ENCODE peak calls at places on chromosome 10, in five cellular contexts. O is cardiac muscle cell; E is adrenal gland; I is CD8-positive, alpha-beta memory T cell; J is aorta. X is an unnamed sample.
A peak's percentile ranks its signal among the peaks of the same experiment; 100 is the strongest.

GRCh38 chr10:80416401-80417098 is 8.2 kb downstream of the PRXL2A start:
- DNase-seq in O (peak; percentile 46), E (peak; percentile 64), I (no peak), J (no peak), X (no peak)

GRCh38 chr10:58371473-58371872 is 13.7 kb upstream of the TFAM start:
- DNase-seq in O (no peak), E (no peak), I (no peak), J (no peak), X (no peak)

GRCh38 chr10:33901166-33901565 is 566.7 kb upstream of the NRP1 start:
- DNase-seq in O (no peak), E (no peak), I (no peak), J (no peak), X (no peak)

GRCh38 chr10:114550756-114551290 is 107.3 kb downstream of the ABLIM1 start:
- DNase-seq in O (peak; percentile 65), E (peak; percentile 48), I (peak; percentile 39), J (no peak), X (no peak)

GRCh38 chr10:79385392-79385795 is 38.1 kb downstream of the PPIF start:
- DNase-seq in O (no peak), E (peak; percentile 38), I (no peak), J (no peak), X (no peak)

GRCh38 chr10:124545756-124546369 is 84.2 kb downstream of the LHPP start:
- DNase-seq in O (no peak), E (no peak), I (no peak), J (no peak), X (no peak)

GRCh38 chr10:132810807-132811700 is 25.1 kb upstream of the NKX6-2 start:
- DNase-seq in O (no peak), E (no peak), I (no peak), J (peak; percentile 68), X (no peak)

GRCh38 chr10:129433266-129433665 is 33.8 kb upstream of the MGMT start:
- DNase-seq in O (no peak), E (no peak), I (no peak), J (no peak), X (no peak)

GRCh38 chr10:62050941-62051433 is 149.5 kb downstream of the ARID5B start:
- DNase-seq in O (peak; percentile 16), E (peak; percentile 81), I (peak; percentile 23), J (peak; percentile 85), X (peak; percentile 87)

GRCh38 chr10:73858013-73858708 is 16.2 kb downstream of the CAMK2G start:
- DNase-seq in O (no peak), E (no peak), I (no peak), J (no peak), X (no peak)
- H3K4me1 ChIP-seq in O (no peaks in the 10 kb centered on the region), E (no peaks in the 10 kb centered on the region), I (peaks cover 50% of the 10 kb centered on the region), J (no peaks in the 10 kb centered on the region), X (peaks cover 52% of the 10 kb centered on the region)

DNA sequence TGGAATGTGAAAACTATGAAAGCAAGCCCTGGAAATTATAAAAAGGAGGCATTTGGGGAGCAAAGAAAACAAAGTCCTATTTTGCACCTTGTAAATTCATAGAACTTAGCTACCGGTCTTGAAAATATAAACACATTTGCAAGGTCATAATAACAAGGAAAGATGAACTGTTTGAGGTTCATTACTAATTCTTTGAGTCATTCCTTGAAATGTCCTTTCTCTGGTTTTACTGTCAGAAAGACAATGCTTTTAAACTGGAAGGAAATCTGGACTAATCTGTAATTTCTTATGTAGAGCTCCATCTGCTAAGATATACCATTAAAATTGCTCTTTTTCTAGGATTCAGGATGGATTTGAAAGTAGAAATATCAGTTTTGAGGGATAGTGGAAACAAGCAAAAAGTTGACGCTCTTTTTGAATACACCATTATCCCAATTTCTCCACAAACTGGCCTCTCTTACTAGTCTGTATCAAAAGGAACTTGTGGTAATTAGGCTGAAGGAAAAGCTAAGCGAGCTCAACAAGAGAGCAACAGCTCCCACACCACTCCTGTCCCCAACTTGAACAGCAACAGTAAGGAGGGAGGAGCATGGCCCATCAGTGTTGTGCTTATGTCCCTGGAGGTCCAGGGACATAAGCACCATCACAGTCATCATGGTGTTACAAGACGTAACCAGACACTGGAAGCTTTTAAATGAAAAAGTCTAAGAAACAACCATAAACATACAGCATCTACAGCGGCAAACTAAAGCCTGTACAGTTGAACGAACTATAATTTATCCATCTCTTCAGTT is 1.2 kb downstream of the ERLIN1 start:
- DNase-seq in O (peak; percentile 14), E (no peak), I (no peak), J (no peak), X (no peak)
- H3K4me3 ChIP-seq in O (peak overlapping the region; percentile 56), E (no peak overlapping the region), I (peak overlapping the region; percentile 71), J (peak overlapping the region; percentile 43), X (peak overlapping the region; percentile 83)

DNA sequence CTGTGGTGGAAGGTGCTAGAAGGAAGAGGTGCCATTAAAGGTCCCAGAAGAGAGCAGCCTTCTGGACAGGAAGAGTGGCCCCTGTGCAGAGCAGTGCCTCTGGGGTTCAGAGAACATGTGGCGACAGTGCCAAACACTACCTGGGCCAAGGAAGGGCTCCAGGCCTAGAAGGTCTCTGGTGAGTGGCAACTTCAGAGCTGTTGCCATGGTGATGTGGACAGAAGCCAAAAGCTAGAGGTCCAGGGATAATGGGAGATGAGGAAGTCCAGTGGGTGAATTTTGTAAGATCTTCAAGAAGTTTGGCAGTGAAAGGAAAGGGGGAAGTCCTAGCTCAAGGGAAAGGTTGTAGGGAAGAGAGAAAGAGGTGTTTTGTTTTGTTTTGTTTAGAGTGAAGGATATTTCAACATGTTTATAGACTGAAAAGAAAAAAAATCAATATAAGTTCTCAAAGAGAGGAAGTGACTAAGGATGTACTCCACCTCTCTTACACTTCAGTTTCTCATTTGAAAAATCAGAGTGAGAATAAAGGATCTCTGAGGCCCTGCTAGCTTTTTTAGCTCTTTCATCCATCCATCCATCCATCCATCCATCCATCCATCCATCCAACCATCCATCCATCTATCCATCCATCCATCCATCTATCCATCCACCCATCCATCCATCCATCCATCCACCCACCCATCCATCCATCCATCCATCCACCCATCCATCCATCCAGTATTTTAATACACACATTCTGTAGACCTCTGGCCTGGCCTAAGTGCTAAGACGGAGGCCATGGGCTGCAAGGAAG is 77.1 kb upstream of the DUSP5 start:
- DNase-seq in O (no peak), E (peak; percentile 73), I (no peak), J (no peak), X (no peak)
- H3K4me1 ChIP-seq in O (peaks cover 10% of the 10 kb centered on the region), E (no peaks in the 10 kb centered on the region), I (peaks cover 27% of the 10 kb centered on the region), J (no peaks in the 10 kb centered on the region), X (peaks cover 12% of the 10 kb centered on the region)

GRCh38 chr10:48604039-48604407 is 850 bp downstream of the ARHGAP22 start:
- DNase-seq in O (no peak), E (no peak), I (no peak), J (no peak), X (no peak)

GRCh38 chr10:48600645-48601505 is 4.0 kb downstream of the ARHGAP22 start:
- DNase-seq in O (no peak), E (peak; percentile 30), I (no peak), J (peak; percentile 30), X (no peak)

GRCh38 chr10:48603421-48604038 is 1.3 kb downstream of the ARHGAP22 start:
- DNase-seq in O (no peak), E (peak; percentile 30), I (no peak), J (peak; percentile 41), X (no peak)

GRCh38 chr10:48601789-48602188 is 3.1 kb downstream of the ARHGAP22 start:
- DNase-seq in O (no peak), E (peak; percentile 2), I (no peak), J (no peak), X (no peak)

GRCh38 chr10:48602401-48603135 is 2.3 kb downstream of the ARHGAP22 start:
- DNase-seq in O (no peak), E (peak; percentile 14), I (no peak), J (no peak), X (no peak)
- H3K4me3 ChIP-seq in O (no peak overlapping the region), E (no peak overlapping the region), I (no peak overlapping the region), J (no peak overlapping the region), X (no peak overlapping the region)

GRCh38 chr10:113024930-113025329 is 74.9 kb downstream of the TCF7L2 start:
- DNase-seq in O (no peak), E (no peak), I (no peak), J (no peak), X (no peak)
- H3K4me1 ChIP-seq in O (peaks cover 48% of the 10 kb centered on the region), E (peaks cover 35% of the 10 kb centered on the region), I (no peaks in the 10 kb centered on the region), J (peaks cover 21% of the 10 kb centered on the region), X (no peaks in the 10 kb centered on the region)

GRCh38 chr10:122464575-122464974 is 3.2 kb downstream of the HTRA1 start:
- DNase-seq in O (no peak), E (peak; percentile 60), I (no peak), J (no peak), X (no peak)
- H3K4me3 ChIP-seq in O (no peak overlapping the region), E (no peak overlapping the region), I (no peak overlapping the region), J (no peak overlapping the region), X (no peak overlapping the region)

GRCh38 chr10:91593366-91593765 is 39.5 kb downstream of the PPP1R3C start:
- DNase-seq in O (no peak), E (no peak), I (no peak), J (no peak), X (no peak)
- H3K4me1 ChIP-seq in O (peaks cover 75% of the 10 kb centered on the region), E (peaks cover 35% of the 10 kb centered on the region), I (no peaks in the 10 kb centered on the region), J (peaks cover 39% of the 10 kb centered on the region), X (no peaks in the 10 kb centered on the region)

GRCh38 chr10:21530168-21530567 is 3.9 kb upstream of the MLLT10 start:
- DNase-seq in O (no peak), E (no peak), I (no peak), J (no peak), X (no peak)

GRCh38 chr10:21530616-21531015 is 3.4 kb upstream of the MLLT10 start:
- DNase-seq in O (no peak), E (no peak), I (no peak), J (no peak), X (no peak)

GRCh38 chr10:21527634-21528451 is 2.4 kb upstream of the SKIDA1 start:
- DNase-seq in O (no peak), E (no peak), I (no peak), J (no peak), X (no peak)

GRCh38 chr10:21528452-21529235 is 3.2 kb upstream of the SKIDA1 start:
- DNase-seq in O (no peak), E (peak; percentile 41), I (no peak), J (no peak), X (no peak)

GRCh38 chr10:21529236-21529910 is 3.9 kb upstream of the SKIDA1 start:
- DNase-seq in O (no peak), E (no peak), I (no peak), J (no peak), X (no peak)
- H3K4me3 ChIP-seq in O (peak overlapping the region; percentile 53), E (no peak overlapping the region), I (no peak overlapping the region), J (no peak overlapping the region), X (no peak overlapping the region)

DNA sequence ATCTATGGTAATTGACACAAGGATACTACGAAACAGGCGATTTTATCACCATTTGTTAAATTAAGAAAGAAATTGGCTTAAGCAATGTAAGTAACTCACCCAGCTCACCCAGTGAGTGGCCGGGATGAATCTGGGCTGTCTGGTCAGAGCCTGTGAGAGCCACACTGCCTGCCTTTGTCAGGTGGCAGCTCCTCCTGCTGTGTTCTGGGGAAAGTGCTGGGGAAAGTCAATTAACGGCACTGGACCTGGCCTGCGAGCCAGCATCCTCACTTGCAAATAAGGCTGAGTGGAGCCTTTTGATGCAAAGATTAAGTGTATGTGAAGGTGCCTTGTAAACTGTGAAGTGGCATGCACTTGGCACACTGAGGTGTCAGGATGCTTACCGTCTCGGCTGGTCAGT is 13.4 kb upstream of the CXCL12 start:
- DNase-seq in O (no peak), E (peak; percentile 27), I (no peak), J (no peak), X (no peak)
- H3K4me1 ChIP-seq in O (no peaks in the 10 kb centered on the region), E (no peaks in the 10 kb centered on the region), I (no peaks in the 10 kb centered on the region), J (no peaks in the 10 kb centered on the region), X (no peaks in the 10 kb centered on the region)

X was measured in CD4-positive, CD25-positive, alpha-beta regulatory T cell.